ENCODE peak calls at places on chromosomes 5 and 9, in four cellular contexts. One of them, this sample, is unnamed.

GRCh38 chr5:31854181-31854624 is 215.3 kb downstream of the PDZD2 start:
- DNase-seq in left ventricle myocardium inferior: peak; percentile 33
- DNase-seq in astrocyte: peak; percentile 80
- DNase-seq in colonic mucosa: no peak
- DNase-seq in this sample: peak; percentile 33

GRCh38 chr5:163386352-163386751 is 51.0 kb upstream of the CCNG1 start:
- DNase-seq in astrocyte: no peak
- DNase-seq in left ventricle myocardium inferior: no peak
- DNase-seq in colonic mucosa: no peak
- DNase-seq in this sample: no peak

GRCh38 chr9:134824583-134824982 is 56.0 kb upstream of the FCN2 start:
- DNase-seq in astrocyte: no peak
- DNase-seq in left ventricle myocardium inferior: no peak
- DNase-seq in colonic mucosa: no peak
- DNase-seq in this sample: no peak

GRCh38 chr9:2837915-2838314 is 6.0 kb downstream of the PUM3 start:
- DNase-seq in left ventricle myocardium inferior: no peak
- DNase-seq in astrocyte: no peak
- DNase-seq in colonic mucosa: no peak
- DNase-seq in this sample: no peak

GRCh38 chr9:70117835-70118319 is 74.2 kb downstream of the MAMDC2 start:
- DNase-seq in left ventricle myocardium inferior: no peak
- DNase-seq in astrocyte: peak; percentile 88
- DNase-seq in colonic mucosa: no peak
- DNase-seq in this sample: no peak

GRCh38 chr5:81601912-81602311 is 149.0 kb downstream of the SSBP2 start:
- DNase-seq in left ventricle myocardium inferior: no peak
- DNase-seq in astrocyte: no peak
- DNase-seq in colonic mucosa: no peak
- DNase-seq in this sample: no peak

GRCh38 chr5:60929024-60929423 is 15.8 kb downstream of the ERCC8 start:
- DNase-seq in left ventricle myocardium inferior: no peak
- DNase-seq in astrocyte: no peak
- DNase-seq in colonic mucosa: no peak
- DNase-seq in this sample: no peak

GRCh38 chr5:96572864-96573512 is 89.2 kb upstream of the CAST start:
- DNase-seq in colonic mucosa: no peak
- DNase-seq in astrocyte: peak; percentile 99
- DNase-seq in left ventricle myocardium inferior: no peak
- DNase-seq in this sample: no peak

GRCh38 chr5:77168187-77168883 is 42.1 kb upstream of the PDE8B start:
- DNase-seq in colonic mucosa: no peak
- DNase-seq in left ventricle myocardium inferior: peak; percentile 72
- DNase-seq in astrocyte: no peak
- DNase-seq in this sample: no peak

GRCh38 chr5:88691945-88692868 is 190.8 kb downstream of the MEF2C start:
- DNase-seq in astrocyte: no peak
- DNase-seq in left ventricle myocardium inferior: no peak
- DNase-seq in colonic mucosa: no peak
- DNase-seq in this sample: no peak

GRCh38 chr5:61534481-61535267 is 202.6 kb downstream of the ZSWIM6 start:
- DNase-seq in colonic mucosa: no peak
- DNase-seq in left ventricle myocardium inferior: no peak
- DNase-seq in astrocyte: no peak
- DNase-seq in this sample: no peak

GRCh38 chr5:56700711-56701110 is 114.6 kb upstream of the MAP3K1 start:
- DNase-seq in left ventricle myocardium inferior: no peak
- DNase-seq in colonic mucosa: no peak
- DNase-seq in astrocyte: no peak
- DNase-seq in this sample: no peak

GRCh38 chr5:170408866-170409265 is 19.7 kb upstream of the KCNMB1 start:
- DNase-seq in left ventricle myocardium inferior: no peak
- DNase-seq in colonic mucosa: no peak
- DNase-seq in astrocyte: no peak
- DNase-seq in this sample: no peak

GRCh38 chr5:142823176-142823575 is 53.0 kb downstream of the ARHGAP26 start:
- DNase-seq in colonic mucosa: no peak
- DNase-seq in left ventricle myocardium inferior: no peak
- DNase-seq in astrocyte: no peak
- DNase-seq in this sample: no peak
- H3K4me1 ChIP-seq in colonic mucosa: peaks cover 31% of the 10 kb centered on the region
- H3K4me1 ChIP-seq in left ventricle myocardium inferior: peaks cover 96% of the 10 kb centered on the region
- H3K4me1 ChIP-seq in astrocyte: peaks cover 48% of the 10 kb centered on the region
- H3K4me1 ChIP-seq in this sample: peaks cover 44% of the 10 kb centered on the region

GRCh38 chr5:59560553-59560952 is 333.0 kb downstream of the PDE4D start:
- DNase-seq in astrocyte: no peak
- DNase-seq in colonic mucosa: no peak
- DNase-seq in left ventricle myocardium inferior: no peak
- DNase-seq in this sample: no peak

GRCh38 chr5:59564895-59565294 is 328.6 kb downstream of the PDE4D start:
- DNase-seq in colonic mucosa: peak; percentile 31
- DNase-seq in left ventricle myocardium inferior: no peak
- DNase-seq in astrocyte: no peak
- DNase-seq in this sample: no peak

GRCh38 chr5:59559847-59560246 is 333.7 kb downstream of the PDE4D start:
- DNase-seq in left ventricle myocardium inferior: no peak
- DNase-seq in astrocyte: no peak
- DNase-seq in colonic mucosa: no peak
- DNase-seq in this sample: no peak

GRCh38 chr5:59565551-59565950 is 328.0 kb downstream of the PDE4D start:
- DNase-seq in astrocyte: no peak
- DNase-seq in colonic mucosa: no peak
- DNase-seq in left ventricle myocardium inferior: no peak
- DNase-seq in this sample: no peak

DNA sequence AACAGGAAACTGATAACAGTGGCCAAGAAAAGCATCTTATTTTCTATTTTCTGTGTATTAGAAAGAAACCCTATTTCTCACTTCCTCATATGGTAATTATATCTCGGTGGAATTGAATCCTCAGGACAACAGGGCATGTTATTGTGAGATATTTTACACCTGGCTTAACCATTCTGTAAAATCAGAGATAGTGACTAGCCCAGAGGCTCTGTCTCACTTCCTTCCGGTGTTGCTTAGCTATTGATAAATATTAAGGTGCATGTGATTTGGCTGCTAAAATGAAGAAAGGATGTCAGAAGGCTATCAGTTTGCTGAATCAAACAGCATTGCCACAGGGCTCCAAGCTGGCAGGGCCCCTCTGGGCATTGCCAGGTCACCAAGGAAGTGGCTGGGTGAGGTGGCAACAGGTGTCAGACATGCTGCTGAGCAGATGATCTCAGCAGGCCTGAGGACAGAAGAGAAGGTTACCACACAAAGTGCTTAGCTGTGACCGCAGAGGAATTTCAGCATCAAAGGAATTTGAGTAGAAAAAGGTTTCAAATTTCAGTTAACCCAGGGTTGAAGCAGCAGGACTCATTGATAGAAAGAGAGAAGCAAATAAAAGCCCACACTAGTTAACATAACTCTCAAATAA is 330.7 kb downstream of the PDE4D start:
- DNase-seq in left ventricle myocardium inferior: no peak
- DNase-seq in astrocyte: peak; percentile 76
- DNase-seq in colonic mucosa: peak; percentile 33
- DNase-seq in this sample: peak; percentile 43
- H3K4me3 ChIP-seq in left ventricle myocardium inferior: no peak overlapping the region
- H3K4me3 ChIP-seq in astrocyte: no peak overlapping the region
- H3K4me3 ChIP-seq in colonic mucosa: no peak overlapping the region
- H3K4me3 ChIP-seq in this sample: no peak overlapping the region

DNA sequence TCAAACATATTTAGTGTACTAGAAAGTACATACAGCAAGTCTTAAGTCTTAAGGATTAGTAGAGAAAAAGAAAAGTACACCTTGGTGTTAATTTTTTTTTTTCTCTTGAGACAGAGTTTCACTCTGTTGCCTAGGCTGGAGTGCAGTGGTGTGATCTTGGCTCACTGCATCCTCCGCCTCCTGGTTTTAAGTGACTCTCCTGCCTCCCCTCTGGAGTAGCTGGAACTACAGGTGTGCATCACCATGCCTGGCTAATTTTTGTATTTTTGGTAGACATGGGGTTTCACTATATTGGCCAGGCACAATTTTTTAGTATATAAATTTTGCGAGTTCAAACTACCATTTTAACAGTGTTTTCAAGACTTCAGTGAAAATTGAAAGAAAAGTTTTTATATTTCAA is 1941.1 kb upstream of the CDH6 start:
- DNase-seq in colonic mucosa: no peak
- DNase-seq in left ventricle myocardium inferior: no peak
- DNase-seq in astrocyte: no peak
- DNase-seq in this sample: no peak
- H3K27ac ChIP-seq in colonic mucosa: no peak overlapping the region
- H3K27ac ChIP-seq in left ventricle myocardium inferior: no peak overlapping the region
- H3K27ac ChIP-seq in astrocyte: no peak overlapping the region
- H3K27ac ChIP-seq in this sample: no peak overlapping the region

GRCh38 chr9:82511626-82512025 is 523.1 kb downstream of the SPATA31D1 start:
- DNase-seq in astrocyte: no peak
- DNase-seq in colonic mucosa: no peak
- DNase-seq in left ventricle myocardium inferior: no peak
- DNase-seq in this sample: no peak
- H3K4me1 ChIP-seq in astrocyte: peaks cover 9% of the 10 kb centered on the region
- H3K4me1 ChIP-seq in colonic mucosa: no peaks in the 10 kb centered on the region
- H3K4me1 ChIP-seq in left ventricle myocardium inferior: peaks cover 21% of the 10 kb centered on the region
- H3K4me1 ChIP-seq in this sample: peaks cover 2% of the 10 kb centered on the region

DNA sequence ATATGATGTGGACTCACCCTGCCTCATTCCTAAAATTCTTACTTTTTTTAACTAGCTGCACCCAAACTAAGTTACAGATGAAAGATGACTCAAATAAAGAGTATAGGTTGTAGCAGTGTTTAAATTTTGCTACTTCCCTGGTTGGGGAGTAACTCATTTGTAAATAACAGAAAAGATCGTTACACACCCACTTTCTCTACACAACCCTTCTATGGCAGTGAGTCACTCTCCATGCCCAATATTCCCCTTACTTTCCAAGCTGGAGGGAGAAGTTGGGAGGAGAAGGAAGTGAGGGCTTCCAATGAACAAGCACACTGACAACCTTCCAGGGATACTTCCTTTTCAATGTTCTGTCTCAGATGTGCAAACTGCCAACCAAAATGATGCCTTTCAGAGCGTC is 1.9 kb downstream of the RASEF start:
- DNase-seq in left ventricle myocardium inferior: no peak
- DNase-seq in colonic mucosa: peak; percentile 61
- DNase-seq in astrocyte: no peak
- DNase-seq in this sample: no peak
- H3K4me3 ChIP-seq in left ventricle myocardium inferior: no peak overlapping the region
- H3K4me3 ChIP-seq in colonic mucosa: peak overlapping the region; percentile 60
- H3K4me3 ChIP-seq in astrocyte: no peak overlapping the region
- H3K4me3 ChIP-seq in this sample: no peak overlapping the region

GRCh38 chr5:126383246-126383645 is 40.0 kb upstream of the GRAMD2B start:
- DNase-seq in colonic mucosa: peak; percentile 49
- DNase-seq in left ventricle myocardium inferior: no peak
- DNase-seq in astrocyte: peak; percentile 80
- DNase-seq in this sample: no peak

GRCh38 chr5:126384985-126385384 is 38.2 kb upstream of the GRAMD2B start:
- DNase-seq in left ventricle myocardium inferior: no peak
- DNase-seq in colonic mucosa: no peak
- DNase-seq in astrocyte: peak; percentile 93
- DNase-seq in this sample: no peak

GRCh38 chr5:126383755-126384154 is 39.5 kb upstream of the GRAMD2B start:
- DNase-seq in left ventricle myocardium inferior: no peak
- DNase-seq in colonic mucosa: no peak
- DNase-seq in astrocyte: no peak
- DNase-seq in this sample: no peak

GRCh38 chr5:126386146-126386545 is 37.1 kb upstream of the GRAMD2B start:
- DNase-seq in astrocyte: peak; percentile 32
- DNase-seq in left ventricle myocardium inferior: no peak
- DNase-seq in colonic mucosa: no peak
- DNase-seq in this sample: no peak

GRCh38 chr5:126385509-126385908 is 37.7 kb upstream of the GRAMD2B start:
- DNase-seq in colonic mucosa: no peak
- DNase-seq in astrocyte: no peak
- DNase-seq in left ventricle myocardium inferior: no peak
- DNase-seq in this sample: no peak
- H3K27ac ChIP-seq in colonic mucosa: no peak overlapping the region
- H3K27ac ChIP-seq in astrocyte: peak overlapping the region; percentile 66
- H3K27ac ChIP-seq in left ventricle myocardium inferior: peak overlapping the region; percentile 56
- H3K27ac ChIP-seq in this sample: no peak overlapping the region

GRCh38 chr5:157215826-157216167 is 35.2 kb downstream of the ITK start:
- DNase-seq in colonic mucosa: no peak
- DNase-seq in left ventricle myocardium inferior: no peak
- DNase-seq in astrocyte: no peak
- DNase-seq in this sample: no peak
- H3K4me1 ChIP-seq in colonic mucosa: no peaks in the 10 kb centered on the region
- H3K4me1 ChIP-seq in left ventricle myocardium inferior: peaks cover 11% of the 10 kb centered on the region
- H3K4me1 ChIP-seq in astrocyte: peaks cover 4% of the 10 kb centered on the region
- H3K4me1 ChIP-seq in this sample: no peaks in the 10 kb centered on the region

GRCh38 chr9:107176701-107177100 is 106.4 kb upstream of the RAD23B start:
- DNase-seq in astrocyte: no peak
- DNase-seq in colonic mucosa: peak; percentile 20
- DNase-seq in left ventricle myocardium inferior: no peak
- DNase-seq in this sample: no peak

GRCh38 chr9:107174441-107174840 is 108.6 kb upstream of the RAD23B start:
- DNase-seq in colonic mucosa: no peak
- DNase-seq in left ventricle myocardium inferior: no peak
- DNase-seq in astrocyte: peak; percentile 52
- DNase-seq in this sample: no peak

GRCh38 chr9:107175826-107176500 is 107.1 kb upstream of the RAD23B start:
- DNase-seq in left ventricle myocardium inferior: peak; percentile 52
- DNase-seq in astrocyte: no peak
- DNase-seq in colonic mucosa: no peak
- DNase-seq in this sample: no peak

GRCh38 chr9:107173422-107174180 is 109.5 kb upstream of the RAD23B start:
- DNase-seq in astrocyte: no peak
- DNase-seq in left ventricle myocardium inferior: no peak
- DNase-seq in colonic mucosa: no peak
- DNase-seq in this sample: no peak

GRCh38 chr9:107175039-107175438 is 108.0 kb upstream of the RAD23B start:
- DNase-seq in colonic mucosa: peak; percentile 22
- DNase-seq in left ventricle myocardium inferior: peak; percentile 55
- DNase-seq in astrocyte: no peak
- DNase-seq in this sample: no peak
- H3K4me3 ChIP-seq in colonic mucosa: no peak overlapping the region
- H3K4me3 ChIP-seq in left ventricle myocardium inferior: no peak overlapping the region
- H3K4me3 ChIP-seq in astrocyte: no peak overlapping the region
- H3K4me3 ChIP-seq in this sample: no peak overlapping the region

GRCh38 chr9:72996684-72997314 is 43.9 kb upstream of the ALDH1A1 start:
- DNase-seq in astrocyte: no peak
- DNase-seq in colonic mucosa: no peak
- DNase-seq in left ventricle myocardium inferior: no peak
- DNase-seq in this sample: no peak

GRCh38 chr9:72997387-72997995 is 44.6 kb upstream of the ALDH1A1 start:
- DNase-seq in astrocyte: no peak
- DNase-seq in colonic mucosa: no peak
- DNase-seq in left ventricle myocardium inferior: no peak
- DNase-seq in this sample: no peak

GRCh38 chr9:72998363-72998762 is 45.5 kb upstream of the ALDH1A1 start:
- DNase-seq in left ventricle myocardium inferior: no peak
- DNase-seq in astrocyte: no peak
- DNase-seq in colonic mucosa: no peak
- DNase-seq in this sample: no peak

GRCh38 chr9:72996106-72996505 is 43.3 kb upstream of the ALDH1A1 start:
- DNase-seq in left ventricle myocardium inferior: no peak
- DNase-seq in astrocyte: no peak
- DNase-seq in colonic mucosa: no peak
- DNase-seq in this sample: no peak

GRCh38 chr9:72995131-72996024 is 42.5 kb upstream of the ALDH1A1 start:
- DNase-seq in astrocyte: no peak
- DNase-seq in colonic mucosa: no peak
- DNase-seq in left ventricle myocardium inferior: no peak
- DNase-seq in this sample: no peak
- H3K27ac ChIP-seq in astrocyte: no peak overlapping the region
- H3K27ac ChIP-seq in colonic mucosa: no peak overlapping the region
- H3K27ac ChIP-seq in left ventricle myocardium inferior: no peak overlapping the region
- H3K27ac ChIP-seq in this sample: no peak overlapping the region